ENCODE peak calls at places on chromosome 1, in five cellular contexts. T is PC-3, P is neural progenitor cell, X is tibial artery, V is colonic mucosa. R is an unnamed sample.

GRCh38 chr1:235646463-235646862 is 3.1 kb downstream of the GNG4 start:
- DNase-seq in T (no peak), P (peak; percentile 77), X (no peak), V (no peak), R (no peak)

GRCh38 chr1:208432346-208432745 is 188.2 kb upstream of the PLXNA2 start:
- DNase-seq in T (no peak), P (peak; percentile 51), X (no peak), V (no peak), R (no peak)

GRCh38 chr1:199403421-199404116 is 623.9 kb upstream of the NR5A2 start:
- DNase-seq in T (no peak), P (no peak), X (no peak), V (no peak), R (no peak)

GRCh38 chr1:224579526-224579925 is 36.6 kb upstream of the CNIH3 start:
- DNase-seq in T (peak; percentile 30), P (no peak), X (no peak), V (no peak), R (no peak)

GRCh38 chr1:74504125-74505065 is 8.0 kb downstream of the LRRC53 start:
- DNase-seq in T (peak; percentile 72), P (peak; percentile 78), X (no peak), V (peak; percentile 34), R (no peak)

GRCh38 chr1:237146247-237146646 is 104.3 kb downstream of the RYR2 start:
- DNase-seq in T (no peak), P (no peak), X (no peak), V (no peak), R (no peak)

GRCh38 chr1:8587784-8588183 is 229.7 kb downstream of the RERE start:
- DNase-seq in T (no peak), P (no peak), X (no peak), V (no peak), R (no peak)

GRCh38 chr1:224726783-224727182 is 110.7 kb downstream of the CNIH3 start:
- DNase-seq in T (no peak), P (no peak), X (peak; percentile 80), V (no peak), R (peak; percentile 67)

GRCh38 chr1:203026666-203027663 is 674 bp downstream of the PPFIA4 start:
- DNase-seq in T (no peak), P (no peak), X (peak; percentile 70), V (peak; percentile 17), R (no peak)

GRCh38 chr1:43560286-43560685 is 29.6 kb downstream of the PTPRF start:
- DNase-seq in T (no peak), P (no peak), X (no peak), V (no peak), R (no peak)

GRCh38 chr1:205568135-205568468 is 63.6 kb downstream of the CDK18 start:
- DNase-seq in T (no peak), P (no peak), X (no peak), V (peak; percentile 16), R (no peak)

GRCh38 chr1:179031855-179032513 is 6.3 kb downstream of the FAM20B start:
- DNase-seq in T (peak; percentile 35), P (no peak), X (no peak), V (no peak), R (no peak)

GRCh38 chr1:232037774-232038388 is 411.3 kb downstream of the DISC1 start:
- DNase-seq in T (no peak), P (no peak), X (no peak), V (no peak), R (no peak)

GRCh38 chr1:228038387-228039005 is 31.7 kb downstream of the WNT3A start:
- DNase-seq in T (no peak), P (no peak), X (peak; percentile 45), V (no peak), R (no peak)

GRCh38 chr1:231612393-231613089 is 14.0 kb upstream of the DISC1 start:
- DNase-seq in T (no peak), P (no peak), X (no peak), V (no peak), R (no peak)

GRCh38 chr1:211775208-211775607 is 55.4 kb downstream of the LPGAT1 start:
- DNase-seq in T (no peak), P (no peak), X (no peak), V (no peak), R (no peak)

GRCh38 chr1:36178479-36179219 is 22.7 kb downstream of the MAP7D1 start:
- DNase-seq in T (no peak), P (peak; percentile 93), X (no peak), V (peak; percentile 93), R (no peak)

GRCh38 chr1:29884740-29885139 is 648.4 kb downstream of the PTPRU start:
- DNase-seq in T (no peak), P (no peak), X (no peak), V (no peak), R (no peak)

GRCh38 chr1:1783320-1783719 is 5.0 kb upstream of the NADK start:
- DNase-seq in T (no peak), P (no peak), X (no peak), V (peak; percentile 49), R (no peak)

GRCh38 chr1:149967041-149967440 is 30.4 kb upstream of the MTMR11 start:
- DNase-seq in T (no peak), P (no peak), X (no peak), V (no peak), R (no peak)

GRCh38 chr1:228734881-228735801 is at the start of gene RHOU:
- DNase-seq in T (peak; percentile 34), P (peak; percentile 88), X (peak; percentile 88), V (peak; percentile 76), R (peak; percentile 19)

GRCh38 chr1:193408782-193409293 is 222.4 kb upstream of the B3GALT2 start:
- DNase-seq in T (no peak), P (peak; percentile 13), X (peak; percentile 67), V (peak; percentile 71), R (no peak)

GRCh38 chr1:59116920-59117542 is 179.9 kb upstream of the FGGY start:
- DNase-seq in T (peak; percentile 44), P (peak; percentile 66), X (no peak), V (no peak), R (no peak)

GRCh38 chr1:108041360-108042143 is 76.6 kb upstream of the VAV3 start:
- DNase-seq in T (no peak), P (no peak), X (no peak), V (no peak), R (no peak)

GRCh38 chr1:40067023-40067422 is 26.5 kb downstream of the CAP1 start:
- DNase-seq in T (peak; percentile 19), P (no peak), X (no peak), V (no peak), R (no peak)

GRCh38 chr1:246066553-246066952 is 440.5 kb downstream of the SMYD3 start:
- DNase-seq in T (no peak), P (peak; percentile 45), X (no peak), V (no peak), R (no peak)

GRCh38 chr1:212721388-212722247 is 22.0 kb upstream of the BATF3 start:
- DNase-seq in T (peak; percentile 99), P (no peak), X (no peak), V (no peak), R (no peak)

GRCh38 chr1:190179817-190180216 is 297.8 kb downstream of the BRINP3 start:
- DNase-seq in T (peak; percentile 81), P (no peak), X (no peak), V (no peak), R (no peak)

GRCh38 chr1:206955476-206956312 is 9.4 kb upstream of the PIGR start:
- DNase-seq in T (no peak), P (no peak), X (no peak), V (peak; percentile 89), R (no peak)

GRCh38 chr1:25063591-25064416 is 133.7 kb upstream of the RUNX3 start:
- DNase-seq in T (peak; percentile 66), P (no peak), X (no peak), V (no peak), R (no peak)

GRCh38 chr1:225778412-225778669 is 715 bp downstream of the SRP9 start:
- DNase-seq in T (no peak), P (no peak), X (no peak), V (no peak), R (no peak)

GRCh38 chr1:225777058-225777582 is 506 bp upstream of the SRP9 start:
- DNase-seq in T (peak; percentile 35), P (no peak), X (peak; percentile 62), V (no peak), R (no peak)

GRCh38 chr1:225780134-225780533 is 2.5 kb downstream of the SRP9 start:
- DNase-seq in T (no peak), P (no peak), X (no peak), V (no peak), R (no peak)

GRCh38 chr1:225777583-225778411 is at the start of gene SRP9:
- DNase-seq in T (peak; percentile 100), P (peak; percentile 100), X (peak; percentile 99), V (peak; percentile 100), R (peak; percentile 97)

DNA sequence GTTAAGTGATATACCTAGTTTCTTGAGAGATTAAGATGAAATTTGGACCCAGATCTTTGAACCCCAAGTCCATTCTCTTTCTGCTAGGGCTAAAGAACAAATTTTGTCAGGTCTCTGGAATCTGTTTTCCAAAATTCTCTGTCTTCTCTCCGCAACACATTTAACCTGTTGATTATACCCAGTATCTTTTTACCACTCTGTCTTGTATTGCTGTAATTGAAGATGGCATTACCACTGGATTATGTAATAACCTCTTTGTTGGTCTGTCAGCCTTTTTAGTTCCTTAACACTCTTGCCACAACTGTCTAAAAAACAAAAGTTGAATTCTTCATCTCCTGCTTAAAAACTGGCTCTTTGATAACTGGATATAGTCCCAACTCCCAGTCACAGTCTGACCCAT is 3.0 kb downstream of the SRP9 start:
- DNase-seq in T (no peak), P (no peak), X (no peak), V (no peak), R (no peak)
- H3K4me1 ChIP-seq in T (peaks cover 28% of the 10 kb centered on the region), P (peaks cover 34% of the 10 kb centered on the region), X (peaks cover 55% of the 10 kb centered on the region), V (peaks cover 3% of the 10 kb centered on the region), R (no peaks in the 10 kb centered on the region)

DNA sequence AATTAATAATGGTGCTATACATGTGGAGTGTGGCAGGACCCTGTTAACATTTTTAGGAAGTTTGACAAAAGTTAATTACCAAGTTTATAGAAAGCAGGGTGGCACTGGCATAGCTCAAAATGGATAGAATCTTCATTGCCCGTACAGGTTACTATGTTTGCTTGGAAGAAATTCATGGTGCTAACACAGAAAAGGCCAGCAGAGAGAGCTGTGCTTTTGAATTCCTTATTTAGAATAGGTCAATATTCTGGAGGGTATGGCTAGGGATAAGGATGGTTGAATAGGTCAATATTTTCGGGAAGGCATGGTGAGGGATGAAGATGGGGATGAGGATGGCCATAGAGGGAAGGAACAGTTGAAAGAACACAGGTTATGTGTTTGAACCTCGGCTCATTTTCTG is 345.1 kb downstream of the LMO4 start:
- DNase-seq in T (peak; percentile 17), P (no peak), X (no peak), V (no peak), R (no peak)
- TF ChIP-seq CTCF in T (peak; percentile 44), P (peak; percentile 21), X (no peak), V (no peak), R (no peak)

DNA sequence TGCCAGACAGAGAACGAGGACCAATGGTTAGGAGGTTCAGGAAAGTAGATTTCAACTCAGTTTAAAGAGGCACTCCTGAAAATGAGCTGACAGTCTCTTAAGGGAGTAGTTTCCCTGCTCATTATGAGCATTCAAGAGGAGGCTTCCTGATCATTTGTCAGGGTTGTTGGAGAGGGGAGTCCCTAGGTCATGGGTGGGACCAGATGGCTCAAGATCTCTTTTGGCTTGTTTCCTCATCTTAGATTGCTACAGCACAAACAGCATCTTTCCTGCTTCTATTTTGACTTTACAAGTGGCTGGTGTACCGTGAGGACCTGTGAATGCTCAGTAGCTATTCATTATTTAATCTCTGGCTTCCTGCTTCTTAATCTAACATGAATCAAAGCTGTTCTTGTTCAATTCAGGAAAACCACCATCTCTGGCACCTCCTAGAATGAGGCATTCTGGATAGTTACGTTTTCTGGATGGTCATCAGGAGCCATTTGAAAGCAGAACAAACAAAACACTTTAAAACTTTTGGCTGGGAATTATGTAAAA is 47.6 kb downstream of the PEX14 start:
- DNase-seq in T (no peak), P (no peak), X (no peak), V (no peak), R (no peak)
- H3K27ac ChIP-seq in T (no peak overlapping the region), P (no peak overlapping the region), X (no peak overlapping the region), V (no peak overlapping the region), R (no peak overlapping the region)

GRCh38 chr1:94937820-94938219 is 10.9 kb upstream of the CNN3 start:
- DNase-seq in T (no peak), P (no peak), X (no peak), V (no peak), R (no peak)
- H3K4me1 ChIP-seq in T (peaks cover 14% of the 10 kb centered on the region), P (peaks cover 12% of the 10 kb centered on the region), X (peaks cover 38% of the 10 kb centered on the region), V (no peaks in the 10 kb centered on the region), R (peaks cover 25% of the 10 kb centered on the region)

R was measured in ascending aorta.